ENCODE peak calls at places on chromosomes 5 and 9, in four cellular contexts. One of them, this sample, is unnamed.

GRCh38 chr9:13444696-13445095 is 165.2 kb upstream of the MPDZ start:
- DNase-seq in GM12892: no peak
- DNase-seq in sigmoid colon: no peak
- DNase-seq in IMR-90: no peak
- DNase-seq in this sample: no peak

GRCh38 chr5:34655354-34655991 is 655 bp upstream of the RAI14 start:
- DNase-seq in IMR-90: peak; percentile 90
- DNase-seq in sigmoid colon: peak; percentile 83
- DNase-seq in GM12892: no peak
- DNase-seq in this sample: peak; percentile 65

GRCh38 chr5:109705596-109705995 is 15.9 kb downstream of the MAN2A1 start:
- DNase-seq in GM12892: no peak
- DNase-seq in sigmoid colon: no peak
- DNase-seq in IMR-90: peak; percentile 69
- DNase-seq in this sample: no peak

GRCh38 chr5:157523976-157524375 is 51.6 kb downstream of the ADAM19 start:
- DNase-seq in GM12892: no peak
- DNase-seq in sigmoid colon: no peak
- DNase-seq in IMR-90: no peak
- DNase-seq in this sample: no peak

GRCh38 chr5:113230711-113231652 is 203.8 kb downstream of the TSSK1B start:
- DNase-seq in GM12892: no peak
- DNase-seq in IMR-90: peak; percentile 56
- DNase-seq in sigmoid colon: no peak
- DNase-seq in this sample: no peak

GRCh38 chr5:179118756-179119414 is 58.7 kb downstream of the ZNF354C start:
- DNase-seq in sigmoid colon: no peak
- DNase-seq in GM12892: no peak
- DNase-seq in IMR-90: no peak
- DNase-seq in this sample: no peak

GRCh38 chr5:159403906-159404641 is 73.8 kb upstream of the IL12B start:
- DNase-seq in IMR-90: no peak
- DNase-seq in GM12892: no peak
- DNase-seq in sigmoid colon: no peak
- DNase-seq in this sample: no peak

GRCh38 chr5:15236911-15237508 is 263.0 kb upstream of the FBXL7 start:
- DNase-seq in IMR-90: no peak
- DNase-seq in sigmoid colon: no peak
- DNase-seq in GM12892: no peak
- DNase-seq in this sample: no peak

GRCh38 chr5:171808951-171809350 is 23.3 kb downstream of the SMIM23 start:
- DNase-seq in sigmoid colon: no peak
- DNase-seq in IMR-90: peak; percentile 71
- DNase-seq in GM12892: no peak
- DNase-seq in this sample: no peak

GRCh38 chr5:176609724-176610429 is at the start of gene GPRIN1:
- DNase-seq in IMR-90: peak; percentile 36
- DNase-seq in sigmoid colon: no peak
- DNase-seq in GM12892: peak; percentile 93
- DNase-seq in this sample: peak; percentile 94

GRCh38 chr9:113274474-113275146 is 762 bp downstream of the CDC26 start:
- DNase-seq in IMR-90: peak; percentile 64
- DNase-seq in GM12892: peak; percentile 35
- DNase-seq in sigmoid colon: no peak
- DNase-seq in this sample: no peak

GRCh38 chr5:130032807-130033206 is 128.5 kb downstream of the CHSY3 start:
- DNase-seq in IMR-90: no peak
- DNase-seq in GM12892: no peak
- DNase-seq in sigmoid colon: no peak
- DNase-seq in this sample: no peak

GRCh38 chr5:9557696-9558095 is 11.8 kb upstream of the SEMA5A start:
- DNase-seq in sigmoid colon: no peak
- DNase-seq in GM12892: no peak
- DNase-seq in IMR-90: peak; percentile 82
- DNase-seq in this sample: no peak

GRCh38 chr9:133821606-133822438 is 83.7 kb upstream of the SARDH start:
- DNase-seq in GM12892: no peak
- DNase-seq in IMR-90: peak; percentile 40
- DNase-seq in sigmoid colon: no peak
- DNase-seq in this sample: peak; percentile 61

GRCh38 chr5:5318426-5319205 is 103.9 kb upstream of the ICE1 start:
- DNase-seq in GM12892: no peak
- DNase-seq in IMR-90: no peak
- DNase-seq in sigmoid colon: no peak
- DNase-seq in this sample: no peak

GRCh38 chr5:140145818-140146522 is 20.2 kb downstream of the IGIP start:
- DNase-seq in GM12892: peak; percentile 73
- DNase-seq in IMR-90: peak; percentile 66
- DNase-seq in sigmoid colon: peak; percentile 85
- DNase-seq in this sample: peak; percentile 75

GRCh38 chr5:119524461-119524860 is 72.2 kb downstream of the HSD17B4 start:
- DNase-seq in sigmoid colon: no peak
- DNase-seq in IMR-90: peak; percentile 1
- DNase-seq in GM12892: no peak
- DNase-seq in this sample: no peak

GRCh38 chr9:87684627-87685204 is 41.2 kb upstream of the CTSL start:
- DNase-seq in IMR-90: peak; percentile 24
- DNase-seq in sigmoid colon: no peak
- DNase-seq in GM12892: no peak
- DNase-seq in this sample: no peak

GRCh38 chr5:54634089-54634488 is 116.5 kb downstream of the SNX18 start:
- DNase-seq in IMR-90: no peak
- DNase-seq in sigmoid colon: no peak
- DNase-seq in GM12892: no peak
- DNase-seq in this sample: no peak

GRCh38 chr5:108171759-108172158 is 210.1 kb downstream of the FBXL17 start:
- DNase-seq in IMR-90: no peak
- DNase-seq in sigmoid colon: no peak
- DNase-seq in GM12892: no peak
- DNase-seq in this sample: no peak

GRCh38 chr9:121388140-121388925 is 18.3 kb upstream of the STOM start:
- DNase-seq in sigmoid colon: no peak
- DNase-seq in IMR-90: peak; percentile 47
- DNase-seq in GM12892: no peak
- DNase-seq in this sample: no peak

GRCh38 chr9:114653556-114654159 is 3.9 kb downstream of the TEX53 start:
- DNase-seq in sigmoid colon: peak; percentile 86
- DNase-seq in GM12892: peak; percentile 44
- DNase-seq in IMR-90: peak; percentile 79
- DNase-seq in this sample: peak; percentile 56

GRCh38 chr9:22136446-22137140 is 127.5 kb upstream of the CDKN2B start:
- DNase-seq in sigmoid colon: no peak
- DNase-seq in GM12892: no peak
- DNase-seq in IMR-90: peak; percentile 89
- DNase-seq in this sample: no peak

DNA sequence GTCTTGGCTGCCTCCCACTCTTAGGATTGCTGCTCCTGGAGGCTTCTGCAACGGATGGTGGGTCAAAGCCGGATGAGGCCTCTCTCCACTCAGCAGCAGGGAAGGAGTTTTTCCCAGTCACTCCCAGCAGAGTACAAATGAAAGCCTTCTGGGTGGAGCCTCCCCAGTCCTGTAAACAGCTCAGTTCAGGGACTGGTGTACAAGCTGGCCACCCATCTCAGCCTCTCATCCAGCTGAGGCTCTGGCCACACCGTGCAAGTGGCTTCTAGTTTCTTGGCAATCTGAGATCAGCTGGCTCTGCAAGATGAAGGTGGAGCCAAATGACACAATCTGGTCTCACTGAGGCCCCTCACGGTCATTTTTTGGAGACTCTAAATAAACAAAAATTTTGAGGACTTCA is 10.0 kb downstream of the GPX3 start:
- DNase-seq in GM12892: no peak
- DNase-seq in sigmoid colon: peak; percentile 96
- DNase-seq in IMR-90: no peak
- DNase-seq in this sample: no peak
- TF ChIP-seq POLR2A in GM12892: no peak
- TF ChIP-seq POLR2A in sigmoid colon: no peak
- TF ChIP-seq POLR2A in IMR-90: no peak
- TF ChIP-seq POLR2A in this sample: no peak

DNA sequence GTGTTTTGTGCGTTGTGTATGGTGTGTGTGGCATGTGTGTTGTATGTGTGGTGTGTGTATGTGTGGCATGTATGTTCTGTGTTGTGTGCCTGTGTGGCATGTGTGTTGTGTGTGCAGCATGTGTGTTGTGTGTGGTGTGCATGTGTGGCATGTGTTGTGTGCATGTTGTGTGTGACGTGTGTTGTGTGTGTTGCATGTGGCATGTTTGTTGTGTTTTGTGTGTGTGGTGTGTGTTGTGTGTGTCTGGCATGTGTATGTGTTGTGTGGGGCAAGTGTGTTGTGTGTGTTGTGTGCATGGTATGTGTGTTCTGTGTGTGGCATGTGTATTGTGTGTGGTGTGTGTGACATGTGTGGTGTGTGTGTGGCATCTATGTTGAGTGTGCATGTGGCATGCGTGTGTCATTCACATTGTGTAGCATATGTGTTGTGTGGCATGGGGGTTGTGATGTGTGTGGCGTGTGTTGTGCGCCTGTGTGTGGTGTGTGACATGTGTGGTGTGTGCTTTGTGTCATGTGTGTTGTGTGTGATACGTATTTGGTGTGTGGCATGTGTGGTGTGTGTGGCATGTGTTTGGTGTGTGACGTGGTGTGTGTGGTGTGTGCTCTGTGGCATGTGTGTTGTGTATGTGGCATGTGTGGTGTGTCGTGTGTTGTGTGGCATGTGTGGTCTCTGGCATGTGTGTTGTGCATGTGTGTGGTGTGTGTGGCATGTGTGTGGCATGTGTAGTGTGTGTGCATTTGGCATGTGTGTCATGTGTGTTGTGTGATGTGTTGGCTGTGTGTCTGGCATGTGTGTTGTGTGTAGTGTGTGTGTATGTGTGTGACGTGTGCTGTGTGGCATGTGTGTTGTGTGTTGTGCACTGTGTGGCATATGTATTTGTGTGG is 46.6 kb upstream of the IRX4 start:
- DNase-seq in IMR-90: no peak
- DNase-seq in sigmoid colon: no peak
- DNase-seq in GM12892: no peak
- DNase-seq in this sample: no peak
- TF ChIP-seq POLR2A in IMR-90: no peak
- TF ChIP-seq POLR2A in sigmoid colon: no peak
- TF ChIP-seq POLR2A in GM12892: no peak
- TF ChIP-seq POLR2A in this sample: no peak

GRCh38 chr9:99821187-99822095 is at the start of gene NR4A3:
- DNase-seq in IMR-90: peak; percentile 99
- DNase-seq in sigmoid colon: peak; percentile 99
- DNase-seq in GM12892: peak; percentile 54
- DNase-seq in this sample: peak; percentile 97

GRCh38 chr9:99820330-99821186 is 1.1 kb upstream of the NR4A3 start:
- DNase-seq in IMR-90: peak; percentile 89
- DNase-seq in GM12892: peak; percentile 27
- DNase-seq in sigmoid colon: peak; percentile 93
- DNase-seq in this sample: peak; percentile 87

GRCh38 chr9:99818439-99818992 is 3.2 kb upstream of the NR4A3 start:
- DNase-seq in GM12892: no peak
- DNase-seq in IMR-90: no peak
- DNase-seq in sigmoid colon: no peak
- DNase-seq in this sample: no peak

GRCh38 chr9:99819123-99819483 is 2.6 kb upstream of the NR4A3 start:
- DNase-seq in IMR-90: no peak
- DNase-seq in GM12892: no peak
- DNase-seq in sigmoid colon: no peak
- DNase-seq in this sample: no peak

DNA sequence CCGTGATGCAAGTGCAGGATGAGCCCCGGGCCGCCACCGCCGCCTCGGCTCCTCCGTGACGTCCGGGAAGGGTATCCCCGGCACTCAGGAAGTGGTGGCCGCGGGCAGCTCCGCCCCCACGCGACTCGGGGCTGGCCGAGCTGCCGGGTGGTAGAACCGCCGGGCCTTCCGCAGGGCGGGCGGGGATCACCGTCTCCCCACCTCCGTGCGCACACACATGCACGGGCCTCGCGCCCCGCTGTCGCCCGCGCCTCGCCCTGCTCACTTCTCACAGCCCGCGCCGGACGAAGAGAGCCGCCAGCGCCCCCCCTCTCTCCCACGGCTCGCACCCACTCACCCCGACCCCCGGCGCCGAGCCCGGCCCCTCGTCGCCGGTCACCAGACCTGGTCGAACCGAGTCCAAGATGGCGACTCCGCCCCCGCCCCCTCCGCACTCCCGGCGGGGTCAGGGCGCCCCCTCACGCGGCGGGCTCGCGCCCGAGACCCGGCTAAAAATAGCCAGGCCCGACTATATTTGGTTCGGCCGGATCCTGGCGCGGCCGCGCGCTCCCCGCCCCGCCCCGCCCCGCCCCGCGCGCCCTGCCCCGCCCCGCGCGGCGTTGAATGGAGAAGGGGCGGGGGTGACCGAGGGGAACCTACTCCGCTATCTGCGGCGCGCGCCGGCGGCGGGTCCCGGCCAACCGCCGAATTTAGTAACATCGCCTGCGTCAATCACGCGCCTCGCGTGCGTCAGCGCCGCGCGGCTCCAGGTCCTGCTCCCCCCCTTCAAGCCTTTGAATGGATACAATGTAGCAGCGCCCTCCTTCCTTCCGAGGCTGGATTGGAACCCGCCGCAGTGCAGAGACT is 2.0 kb upstream of the NR4A3 start:
- DNase-seq in GM12892: peak; percentile 71
- DNase-seq in sigmoid colon: peak; percentile 98
- DNase-seq in IMR-90: peak; percentile 96
- DNase-seq in this sample: peak; percentile 96
- TF ChIP-seq POLR2A in GM12892: peak; percentile 95
- TF ChIP-seq POLR2A in sigmoid colon: peak; percentile 65
- TF ChIP-seq POLR2A in IMR-90: peak; percentile 82
- TF ChIP-seq POLR2A in this sample: peak; percentile 43

GRCh38 chr5:1892685-1893445 is 10.1 kb upstream of the IRX4 start:
- DNase-seq in GM12892: no peak
- DNase-seq in sigmoid colon: no peak
- DNase-seq in IMR-90: no peak
- DNase-seq in this sample: no peak

GRCh38 chr5:1891391-1891790 is 8.7 kb upstream of the IRX4 start:
- DNase-seq in GM12892: no peak
- DNase-seq in IMR-90: no peak
- DNase-seq in sigmoid colon: no peak
- DNase-seq in this sample: no peak

GRCh38 chr5:1890296-1890695 is 7.6 kb upstream of the IRX4 start:
- DNase-seq in IMR-90: no peak
- DNase-seq in sigmoid colon: no peak
- DNase-seq in GM12892: no peak
- DNase-seq in this sample: no peak

GRCh38 chr5:1893754-1894153 is 11.0 kb upstream of the IRX4 start:
- DNase-seq in sigmoid colon: no peak
- DNase-seq in IMR-90: no peak
- DNase-seq in GM12892: no peak
- DNase-seq in this sample: no peak

DNA sequence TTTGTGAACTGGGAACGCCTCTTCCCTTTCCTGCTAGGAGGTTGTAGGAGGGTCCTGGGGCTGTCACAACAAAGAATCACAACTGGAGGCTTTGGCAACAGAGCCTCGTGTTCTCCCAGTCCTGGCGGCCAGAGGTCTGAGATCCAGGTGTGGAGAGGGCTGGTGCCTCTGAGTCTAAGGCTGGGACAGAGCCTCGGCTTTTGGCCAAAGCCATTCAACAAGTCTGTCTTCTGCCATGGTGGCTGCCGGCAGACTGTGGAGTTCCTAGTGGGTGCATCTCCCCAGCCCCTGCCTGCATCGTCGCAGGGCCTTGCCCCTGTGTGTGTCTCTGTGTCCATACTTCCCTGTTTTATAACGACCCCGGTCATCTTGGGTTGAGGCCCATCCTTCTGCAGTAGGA is 9.5 kb upstream of the IRX4 start:
- DNase-seq in sigmoid colon: no peak
- DNase-seq in GM12892: no peak
- DNase-seq in IMR-90: no peak
- DNase-seq in this sample: no peak
- TF ChIP-seq POLR2A in sigmoid colon: no peak
- TF ChIP-seq POLR2A in GM12892: no peak
- TF ChIP-seq POLR2A in IMR-90: no peak
- TF ChIP-seq POLR2A in this sample: no peak

This sample was measured in upper lobe of left lung.